ENCODE peak calls at places on chromosomes 4 and X, in nine cellular contexts. One of them, this sample, is unnamed.
A peak's percentile ranks its signal among the peaks of the same experiment; 100 is the strongest.

GRCh38 chrX:9700555-9700954 is 65.1 kb downstream of the GPR143 start:
- DNase-seq in KG1: no peak
- DNase-seq in NB4: no peak
- DNase-seq in neural crest cell: no peak
- DNase-seq in stimulated activated naive CD4-positive, alpha-beta T cell: no peak
- DNase-seq in GM23248: no peak
- DNase-seq in cardiac septum: no peak
- DNase-seq in CD8-positive, alpha-beta memory T cell: no peak
- DNase-seq in Daoy: no peak
- DNase-seq in this sample: no peak

GRCh38 chr4:168886361-168886760 is 123.7 kb downstream of the CBR4 start:
- DNase-seq in CD8-positive, alpha-beta memory T cell: no peak
- DNase-seq in Daoy: peak; percentile 25
- DNase-seq in stimulated activated naive CD4-positive, alpha-beta T cell: no peak
- DNase-seq in KG1: no peak
- DNase-seq in neural crest cell: no peak
- DNase-seq in cardiac septum: no peak
- DNase-seq in NB4: no peak
- DNase-seq in GM23248: peak; percentile 72
- DNase-seq in this sample: no peak

GRCh38 chr4:181432347-181432746 is 810.9 kb upstream of the TENM3 start:
- DNase-seq in stimulated activated naive CD4-positive, alpha-beta T cell: no peak
- DNase-seq in neural crest cell: peak; percentile 3
- DNase-seq in Daoy: no peak
- DNase-seq in GM23248: no peak
- DNase-seq in CD8-positive, alpha-beta memory T cell: no peak
- DNase-seq in NB4: no peak
- DNase-seq in cardiac septum: no peak
- DNase-seq in KG1: no peak
- DNase-seq in this sample: no peak

GRCh38 chr4:183840311-183840710 is 64.8 kb upstream of the STOX2 start:
- DNase-seq in CD8-positive, alpha-beta memory T cell: peak; percentile 59
- DNase-seq in neural crest cell: peak; percentile 88
- DNase-seq in NB4: peak; percentile 75
- DNase-seq in cardiac septum: no peak
- DNase-seq in GM23248: peak; percentile 88
- DNase-seq in KG1: no peak
- DNase-seq in stimulated activated naive CD4-positive, alpha-beta T cell: peak; percentile 54
- DNase-seq in Daoy: peak; percentile 59
- DNase-seq in this sample: peak; percentile 63

GRCh38 chr4:48493485-48494100 is 3.5 kb downstream of the ZAR1 start:
- DNase-seq in NB4: peak; percentile 49
- DNase-seq in Daoy: no peak
- DNase-seq in stimulated activated naive CD4-positive, alpha-beta T cell: no peak
- DNase-seq in GM23248: no peak
- DNase-seq in neural crest cell: no peak
- DNase-seq in CD8-positive, alpha-beta memory T cell: no peak
- DNase-seq in cardiac septum: no peak
- DNase-seq in KG1: no peak
- DNase-seq in this sample: no peak

GRCh38 chrX:153933751-153934472 is 925 bp downstream of the NAA10 start:
- DNase-seq in KG1: no peak
- DNase-seq in NB4: peak; percentile 42
- DNase-seq in cardiac septum: no peak
- DNase-seq in neural crest cell: no peak
- DNase-seq in Daoy: peak; percentile 18
- DNase-seq in CD8-positive, alpha-beta memory T cell: no peak
- DNase-seq in GM23248: peak; percentile 75
- DNase-seq in stimulated activated naive CD4-positive, alpha-beta T cell: no peak
- DNase-seq in this sample: no peak

GRCh38 chr4:757111-757510 is 51.5 kb downstream of the PCGF3 start:
- DNase-seq in neural crest cell: no peak
- DNase-seq in stimulated activated naive CD4-positive, alpha-beta T cell: no peak
- DNase-seq in Daoy: no peak
- DNase-seq in KG1: no peak
- DNase-seq in GM23248: no peak
- DNase-seq in NB4: no peak
- DNase-seq in CD8-positive, alpha-beta memory T cell: no peak
- DNase-seq in cardiac septum: no peak
- DNase-seq in this sample: no peak

GRCh38 chr4:78659665-78660064 is 108.1 kb downstream of the ANXA3 start:
- DNase-seq in GM23248: no peak
- DNase-seq in neural crest cell: no peak
- DNase-seq in CD8-positive, alpha-beta memory T cell: no peak
- DNase-seq in KG1: no peak
- DNase-seq in NB4: no peak
- DNase-seq in Daoy: no peak
- DNase-seq in cardiac septum: no peak
- DNase-seq in stimulated activated naive CD4-positive, alpha-beta T cell: no peak
- DNase-seq in this sample: no peak

GRCh38 chrX:40644175-40644574 is 3.2 kb downstream of the CXorf38 start:
- DNase-seq in cardiac septum: no peak
- DNase-seq in NB4: peak; percentile 84
- DNase-seq in stimulated activated naive CD4-positive, alpha-beta T cell: no peak
- DNase-seq in CD8-positive, alpha-beta memory T cell: no peak
- DNase-seq in Daoy: peak; percentile 8
- DNase-seq in neural crest cell: no peak
- DNase-seq in GM23248: peak; percentile 66
- DNase-seq in KG1: peak; percentile 17
- DNase-seq in this sample: no peak

GRCh38 chr4:150259861-150260567 is 181.8 kb downstream of the DCLK2 start:
- DNase-seq in GM23248: no peak
- DNase-seq in cardiac septum: no peak
- DNase-seq in NB4: no peak
- DNase-seq in stimulated activated naive CD4-positive, alpha-beta T cell: no peak
- DNase-seq in Daoy: no peak
- DNase-seq in KG1: no peak
- DNase-seq in neural crest cell: no peak
- DNase-seq in CD8-positive, alpha-beta memory T cell: no peak
- DNase-seq in this sample: no peak

GRCh38 chr4:168868044-168868855 is 141.8 kb downstream of the CBR4 start:
- DNase-seq in stimulated activated naive CD4-positive, alpha-beta T cell: no peak
- DNase-seq in neural crest cell: no peak
- DNase-seq in GM23248: peak; percentile 86
- DNase-seq in Daoy: peak; percentile 5
- DNase-seq in NB4: no peak
- DNase-seq in cardiac septum: no peak
- DNase-seq in CD8-positive, alpha-beta memory T cell: no peak
- DNase-seq in KG1: no peak
- DNase-seq in this sample: no peak

GRCh38 chr4:85763207-85763606 is 288.3 kb downstream of the ARHGAP24 start:
- DNase-seq in GM23248: no peak
- DNase-seq in CD8-positive, alpha-beta memory T cell: no peak
- DNase-seq in stimulated activated naive CD4-positive, alpha-beta T cell: no peak
- DNase-seq in NB4: no peak
- DNase-seq in cardiac septum: no peak
- DNase-seq in Daoy: no peak
- DNase-seq in neural crest cell: no peak
- DNase-seq in KG1: no peak
- DNase-seq in this sample: no peak

GRCh38 chr4:157587681-157588423 is 367.3 kb downstream of the GRIA2 start:
- DNase-seq in Daoy: no peak
- DNase-seq in CD8-positive, alpha-beta memory T cell: no peak
- DNase-seq in KG1: no peak
- DNase-seq in NB4: no peak
- DNase-seq in GM23248: no peak
- DNase-seq in stimulated activated naive CD4-positive, alpha-beta T cell: no peak
- DNase-seq in neural crest cell: no peak
- DNase-seq in cardiac septum: no peak
- DNase-seq in this sample: no peak

GRCh38 chr4:37666625-37667071 is 19.5 kb downstream of the RELL1 start:
- DNase-seq in stimulated activated naive CD4-positive, alpha-beta T cell: no peak
- DNase-seq in neural crest cell: no peak
- DNase-seq in NB4: peak; percentile 19
- DNase-seq in GM23248: peak; percentile 95
- DNase-seq in CD8-positive, alpha-beta memory T cell: no peak
- DNase-seq in KG1: no peak
- DNase-seq in cardiac septum: peak; percentile 80
- DNase-seq in Daoy: peak; percentile 91
- DNase-seq in this sample: peak; percentile 74

GRCh38 chrX:149151805-149152757 is 353.0 kb downstream of the IDS start:
- DNase-seq in CD8-positive, alpha-beta memory T cell: no peak
- DNase-seq in NB4: peak; percentile 14
- DNase-seq in neural crest cell: no peak
- DNase-seq in GM23248: peak; percentile 83
- DNase-seq in cardiac septum: no peak
- DNase-seq in KG1: no peak
- DNase-seq in stimulated activated naive CD4-positive, alpha-beta T cell: no peak
- DNase-seq in Daoy: no peak
- DNase-seq in this sample: no peak

GRCh38 chr4:2432991-2433530 is 14.3 kb downstream of the CFAP99 start:
- DNase-seq in stimulated activated naive CD4-positive, alpha-beta T cell: no peak
- DNase-seq in Daoy: peak; percentile 52
- DNase-seq in NB4: no peak
- DNase-seq in neural crest cell: peak; percentile 22
- DNase-seq in CD8-positive, alpha-beta memory T cell: no peak
- DNase-seq in cardiac septum: no peak
- DNase-seq in KG1: no peak
- DNase-seq in GM23248: peak; percentile 22
- DNase-seq in this sample: no peak

GRCh38 chr4:87677731-87678130 is 27.7 kb downstream of the DMP1 start:
- DNase-seq in KG1: no peak
- DNase-seq in GM23248: no peak
- DNase-seq in cardiac septum: no peak
- DNase-seq in stimulated activated naive CD4-positive, alpha-beta T cell: no peak
- DNase-seq in CD8-positive, alpha-beta memory T cell: no peak
- DNase-seq in Daoy: no peak
- DNase-seq in NB4: no peak
- DNase-seq in neural crest cell: no peak
- DNase-seq in this sample: no peak

This sample was measured in Peyer's patch.